ENCODE peak calls at places on chromosomes 5 and 9, in ten cellular contexts. One of them, this sample, is unnamed.
A peak's percentile ranks its signal among the peaks of the same experiment; 100 is the strongest.

GRCh38 chr5:173885481-173886010 is 2.6 kb upstream of the CPEB4 start:
- DNase-seq in fibroblast of pulmonary artery: peak; percentile 38
- DNase-seq in glutamatergic neuron: no peak
- DNase-seq in KG1: no peak
- DNase-seq in stimulated activated CD4-positive, alpha-beta T cell treated with anti-CD3 and anti-CD28 coated beads, Interleukin-1b, Interleukin-23, amount 100 ng/mL, for 1 hour: no peak
- DNase-seq in NCI-H1092 treated with DMSO at 0.1 percent for 48 hours: no peak
- DNase-seq in posterior cingulate gyrus: no peak
- DNase-seq in right lobe of liver: no peak
- DNase-seq in body of pancreas: peak; percentile 34
- DNase-seq in Caki2: no peak
- DNase-seq in this sample: no peak

GRCh38 chr5:160685695-160686094 is 166.3 kb downstream of the ATP10B start:
- DNase-seq in fibroblast of pulmonary artery: no peak
- DNase-seq in glutamatergic neuron: no peak
- DNase-seq in KG1: no peak
- DNase-seq in stimulated activated CD4-positive, alpha-beta T cell treated with anti-CD3 and anti-CD28 coated beads, Interleukin-1b, Interleukin-23, amount 100 ng/mL, for 1 hour: no peak
- DNase-seq in NCI-H1092 treated with DMSO at 0.1 percent for 48 hours: peak; percentile 23
- DNase-seq in posterior cingulate gyrus: no peak
- DNase-seq in right lobe of liver: no peak
- DNase-seq in body of pancreas: no peak
- DNase-seq in Caki2: no peak
- DNase-seq in this sample: no peak

GRCh38 chr5:7676455-7676854 is 174.5 kb downstream of the CFAP90 start:
- DNase-seq in fibroblast of pulmonary artery: no peak
- DNase-seq in glutamatergic neuron: no peak
- DNase-seq in KG1: no peak
- DNase-seq in stimulated activated CD4-positive, alpha-beta T cell treated with anti-CD3 and anti-CD28 coated beads, Interleukin-1b, Interleukin-23, amount 100 ng/mL, for 1 hour: no peak
- DNase-seq in NCI-H1092 treated with DMSO at 0.1 percent for 48 hours: no peak
- DNase-seq in posterior cingulate gyrus: no peak
- DNase-seq in right lobe of liver: no peak
- DNase-seq in body of pancreas: no peak
- DNase-seq in Caki2: no peak
- DNase-seq in this sample: no peak

GRCh38 chr5:170357853-170358497 is 31.2 kb downstream of the KCNMB1 start:
- DNase-seq in fibroblast of pulmonary artery: no peak
- DNase-seq in glutamatergic neuron: no peak
- DNase-seq in KG1: peak; percentile 99
- DNase-seq in stimulated activated CD4-positive, alpha-beta T cell treated with anti-CD3 and anti-CD28 coated beads, Interleukin-1b, Interleukin-23, amount 100 ng/mL, for 1 hour: no peak
- DNase-seq in NCI-H1092 treated with DMSO at 0.1 percent for 48 hours: no peak
- DNase-seq in posterior cingulate gyrus: no peak
- DNase-seq in right lobe of liver: peak; percentile 54
- DNase-seq in body of pancreas: peak; percentile 41
- DNase-seq in Caki2: no peak
- DNase-seq in this sample: no peak

GRCh38 chr5:107242411-107242810 is 428.3 kb downstream of the EFNA5 start:
- DNase-seq in fibroblast of pulmonary artery: no peak
- DNase-seq in glutamatergic neuron: no peak
- DNase-seq in KG1: no peak
- DNase-seq in stimulated activated CD4-positive, alpha-beta T cell treated with anti-CD3 and anti-CD28 coated beads, Interleukin-1b, Interleukin-23, amount 100 ng/mL, for 1 hour: no peak
- DNase-seq in NCI-H1092 treated with DMSO at 0.1 percent for 48 hours: no peak
- DNase-seq in posterior cingulate gyrus: no peak
- DNase-seq in right lobe of liver: no peak
- DNase-seq in body of pancreas: no peak
- DNase-seq in Caki2: no peak
- DNase-seq in this sample: no peak

GRCh38 chr9:100070642-100071041 is 28.2 kb downstream of the ERP44 start:
- DNase-seq in fibroblast of pulmonary artery: no peak
- DNase-seq in glutamatergic neuron: no peak
- DNase-seq in KG1: no peak
- DNase-seq in stimulated activated CD4-positive, alpha-beta T cell treated with anti-CD3 and anti-CD28 coated beads, Interleukin-1b, Interleukin-23, amount 100 ng/mL, for 1 hour: no peak
- DNase-seq in NCI-H1092 treated with DMSO at 0.1 percent for 48 hours: no peak
- DNase-seq in posterior cingulate gyrus: no peak
- DNase-seq in right lobe of liver: no peak
- DNase-seq in body of pancreas: no peak
- DNase-seq in Caki2: no peak
- DNase-seq in this sample: no peak

GRCh38 chr9:113988951-113989780 is 88.9 kb downstream of the AMBP start:
- DNase-seq in fibroblast of pulmonary artery: no peak
- DNase-seq in glutamatergic neuron: no peak
- DNase-seq in KG1: no peak
- DNase-seq in stimulated activated CD4-positive, alpha-beta T cell treated with anti-CD3 and anti-CD28 coated beads, Interleukin-1b, Interleukin-23, amount 100 ng/mL, for 1 hour: no peak
- DNase-seq in NCI-H1092 treated with DMSO at 0.1 percent for 48 hours: peak; percentile 64
- DNase-seq in posterior cingulate gyrus: no peak
- DNase-seq in right lobe of liver: peak; percentile 81
- DNase-seq in body of pancreas: peak; percentile 30
- DNase-seq in Caki2: no peak
- DNase-seq in this sample: no peak

GRCh38 chr5:73564644-73565165 is 734 bp downstream of the ANKRA2 start:
- DNase-seq in fibroblast of pulmonary artery: peak; percentile 13
- DNase-seq in glutamatergic neuron: no peak
- DNase-seq in KG1: no peak
- DNase-seq in stimulated activated CD4-positive, alpha-beta T cell treated with anti-CD3 and anti-CD28 coated beads, Interleukin-1b, Interleukin-23, amount 100 ng/mL, for 1 hour: no peak
- DNase-seq in NCI-H1092 treated with DMSO at 0.1 percent for 48 hours: no peak
- DNase-seq in posterior cingulate gyrus: no peak
- DNase-seq in right lobe of liver: no peak
- DNase-seq in body of pancreas: no peak
- DNase-seq in Caki2: no peak
- DNase-seq in this sample: peak; percentile 43

GRCh38 chr5:168114444-168115017 is 176.9 kb upstream of the WWC1 start:
- DNase-seq in fibroblast of pulmonary artery: peak; percentile 51
- DNase-seq in glutamatergic neuron: peak; percentile 80
- DNase-seq in KG1: peak; percentile 8
- DNase-seq in stimulated activated CD4-positive, alpha-beta T cell treated with anti-CD3 and anti-CD28 coated beads, Interleukin-1b, Interleukin-23, amount 100 ng/mL, for 1 hour: no peak
- DNase-seq in NCI-H1092 treated with DMSO at 0.1 percent for 48 hours: peak; percentile 17
- DNase-seq in posterior cingulate gyrus: no peak
- DNase-seq in right lobe of liver: peak; percentile 66
- DNase-seq in body of pancreas: peak; percentile 80
- DNase-seq in Caki2: peak; percentile 19
- DNase-seq in this sample: peak; percentile 61

GRCh38 chr5:9545959-9546851 is at the start of gene SEMA5A:
- DNase-seq in fibroblast of pulmonary artery: peak; percentile 64
- DNase-seq in glutamatergic neuron: peak; percentile 71
- DNase-seq in KG1: no peak
- DNase-seq in stimulated activated CD4-positive, alpha-beta T cell treated with anti-CD3 and anti-CD28 coated beads, Interleukin-1b, Interleukin-23, amount 100 ng/mL, for 1 hour: peak; percentile 4
- DNase-seq in NCI-H1092 treated with DMSO at 0.1 percent for 48 hours: peak; percentile 1
- DNase-seq in posterior cingulate gyrus: peak; percentile 86
- DNase-seq in right lobe of liver: peak; percentile 81
- DNase-seq in body of pancreas: peak; percentile 87
- DNase-seq in Caki2: peak; percentile 65
- DNase-seq in this sample: peak; percentile 37

GRCh38 chr5:1419476-1420210 is 25.6 kb downstream of the SLC6A3 start:
- DNase-seq in fibroblast of pulmonary artery: no peak
- DNase-seq in glutamatergic neuron: no peak
- DNase-seq in KG1: no peak
- DNase-seq in stimulated activated CD4-positive, alpha-beta T cell treated with anti-CD3 and anti-CD28 coated beads, Interleukin-1b, Interleukin-23, amount 100 ng/mL, for 1 hour: no peak
- DNase-seq in NCI-H1092 treated with DMSO at 0.1 percent for 48 hours: no peak
- DNase-seq in posterior cingulate gyrus: peak; percentile 56
- DNase-seq in right lobe of liver: peak; percentile 8
- DNase-seq in body of pancreas: no peak
- DNase-seq in Caki2: no peak
- DNase-seq in this sample: no peak

GRCh38 chr5:55622460-55622859 is 87.7 kb upstream of the PLPP1 start:
- DNase-seq in fibroblast of pulmonary artery: no peak
- DNase-seq in glutamatergic neuron: no peak
- DNase-seq in KG1: no peak
- DNase-seq in stimulated activated CD4-positive, alpha-beta T cell treated with anti-CD3 and anti-CD28 coated beads, Interleukin-1b, Interleukin-23, amount 100 ng/mL, for 1 hour: no peak
- DNase-seq in NCI-H1092 treated with DMSO at 0.1 percent for 48 hours: no peak
- DNase-seq in posterior cingulate gyrus: no peak
- DNase-seq in right lobe of liver: no peak
- DNase-seq in body of pancreas: no peak
- DNase-seq in Caki2: no peak
- DNase-seq in this sample: no peak

GRCh38 chr5:145931718-145932117 is 4.7 kb upstream of the SH3RF2 start:
- DNase-seq in fibroblast of pulmonary artery: no peak
- DNase-seq in glutamatergic neuron: no peak
- DNase-seq in KG1: no peak
- DNase-seq in stimulated activated CD4-positive, alpha-beta T cell treated with anti-CD3 and anti-CD28 coated beads, Interleukin-1b, Interleukin-23, amount 100 ng/mL, for 1 hour: no peak
- DNase-seq in NCI-H1092 treated with DMSO at 0.1 percent for 48 hours: no peak
- DNase-seq in posterior cingulate gyrus: no peak
- DNase-seq in right lobe of liver: no peak
- DNase-seq in body of pancreas: no peak
- DNase-seq in Caki2: no peak
- DNase-seq in this sample: no peak

GRCh38 chr5:65076251-65076869 is 307.6 kb downstream of the CWC27 start:
- DNase-seq in fibroblast of pulmonary artery: peak; percentile 91
- DNase-seq in glutamatergic neuron: no peak
- DNase-seq in KG1: no peak
- DNase-seq in stimulated activated CD4-positive, alpha-beta T cell treated with anti-CD3 and anti-CD28 coated beads, Interleukin-1b, Interleukin-23, amount 100 ng/mL, for 1 hour: no peak
- DNase-seq in NCI-H1092 treated with DMSO at 0.1 percent for 48 hours: no peak
- DNase-seq in posterior cingulate gyrus: no peak
- DNase-seq in right lobe of liver: no peak
- DNase-seq in body of pancreas: peak; percentile 61
- DNase-seq in Caki2: peak; percentile 4
- DNase-seq in this sample: peak; percentile 79

GRCh38 chr5:163915481-163915961 is 410.1 kb downstream of the MAT2B start:
- DNase-seq in fibroblast of pulmonary artery: peak; percentile 32
- DNase-seq in glutamatergic neuron: no peak
- DNase-seq in KG1: no peak
- DNase-seq in stimulated activated CD4-positive, alpha-beta T cell treated with anti-CD3 and anti-CD28 coated beads, Interleukin-1b, Interleukin-23, amount 100 ng/mL, for 1 hour: no peak
- DNase-seq in NCI-H1092 treated with DMSO at 0.1 percent for 48 hours: no peak
- DNase-seq in posterior cingulate gyrus: no peak
- DNase-seq in right lobe of liver: no peak
- DNase-seq in body of pancreas: no peak
- DNase-seq in Caki2: no peak
- DNase-seq in this sample: no peak

This sample was measured in activated naive CD4-positive, alpha-beta T cell treated with anti-CD3 and anti-CD28 coated beads, Interleukin-2, amount 10 ng/mL, durations not matched to agents 7 days and 5 days.